ENCODE peak calls at places on chromosomes 4 and X, in eight cellular contexts. One of them, this sample, is unnamed.

GRCh38 chrX:110418857-110419249 is 60.2 kb downstream of the RTL9 start:
- DNase-seq in stomach: no peak
- DNase-seq in A549: no peak
- DNase-seq in HepG2: no peak
- DNase-seq in H1: no peak
- DNase-seq in upper lobe of left lung: peak; percentile 30
- DNase-seq in SK-N-SH: no peak
- DNase-seq in suprapubic skin: no peak
- DNase-seq in this sample: no peak

GRCh38 chr4:14749910-14750309 is 252.4 kb upstream of the CPEB2 start:
- DNase-seq in stomach: peak; percentile 60
- DNase-seq in A549: no peak
- DNase-seq in HepG2: no peak
- DNase-seq in H1: no peak
- DNase-seq in upper lobe of left lung: peak; percentile 56
- DNase-seq in SK-N-SH: peak; percentile 8
- DNase-seq in suprapubic skin: no peak
- DNase-seq in this sample: no peak

GRCh38 chr4:4386736-4387392 is at the start of gene NSG1:
- DNase-seq in stomach: no peak
- DNase-seq in A549: no peak
- DNase-seq in HepG2: no peak
- DNase-seq in H1: no peak
- DNase-seq in upper lobe of left lung: no peak
- DNase-seq in SK-N-SH: no peak
- DNase-seq in suprapubic skin: no peak
- DNase-seq in this sample: peak; percentile 76

GRCh38 chr4:186081202-186081807 is 12.3 kb downstream of the TLR3 start:
- DNase-seq in stomach: no peak
- DNase-seq in A549: no peak
- DNase-seq in HepG2: no peak
- DNase-seq in H1: no peak
- DNase-seq in upper lobe of left lung: no peak
- DNase-seq in SK-N-SH: no peak
- DNase-seq in suprapubic skin: no peak
- DNase-seq in this sample: no peak

GRCh38 chr4:134027931-134028330 is 173.7 kb downstream of the PABPC4L start:
- DNase-seq in stomach: no peak
- DNase-seq in A549: no peak
- DNase-seq in HepG2: no peak
- DNase-seq in H1: no peak
- DNase-seq in upper lobe of left lung: no peak
- DNase-seq in SK-N-SH: no peak
- DNase-seq in suprapubic skin: no peak
- DNase-seq in this sample: no peak

GRCh38 chrX:109920325-109920724 is 82.6 kb upstream of the TMEM164 start:
- DNase-seq in stomach: no peak
- DNase-seq in A549: no peak
- DNase-seq in HepG2: no peak
- DNase-seq in H1: no peak
- DNase-seq in upper lobe of left lung: no peak
- DNase-seq in SK-N-SH: peak; percentile 38
- DNase-seq in suprapubic skin: no peak
- DNase-seq in this sample: no peak

GRCh38 chrX:16785247-16786138 is 773 bp upstream of the TXLNG start:
- DNase-seq in stomach: peak; percentile 40
- DNase-seq in A549: no peak
- DNase-seq in HepG2: no peak
- DNase-seq in H1: no peak
- DNase-seq in upper lobe of left lung: peak; percentile 45
- DNase-seq in SK-N-SH: peak; percentile 27
- DNase-seq in suprapubic skin: no peak
- DNase-seq in this sample: peak; percentile 48

GRCh38 chrX:141668371-141668770 is 30.2 kb downstream of the SPANXD start:
- DNase-seq in stomach: no peak
- DNase-seq in A549: no peak
- DNase-seq in HepG2: no peak
- DNase-seq in H1: no peak
- DNase-seq in upper lobe of left lung: no peak
- DNase-seq in SK-N-SH: no peak
- DNase-seq in suprapubic skin: no peak
- DNase-seq in this sample: no peak

GRCh38 chr4:183327827-183328226 is 5.6 kb upstream of the CLDN24 start:
- DNase-seq in stomach: no peak
- DNase-seq in A549: no peak
- DNase-seq in HepG2: no peak
- DNase-seq in H1: no peak
- DNase-seq in upper lobe of left lung: no peak
- DNase-seq in SK-N-SH: no peak
- DNase-seq in suprapubic skin: no peak
- DNase-seq in this sample: no peak

GRCh38 chr4:3427134-3427476 is 14.7 kb upstream of the HGFAC start:
- DNase-seq in stomach: no peak
- DNase-seq in A549: no peak
- DNase-seq in HepG2: no peak
- DNase-seq in H1: no peak
- DNase-seq in upper lobe of left lung: no peak
- DNase-seq in SK-N-SH: no peak
- DNase-seq in suprapubic skin: no peak
- DNase-seq in this sample: no peak

GRCh38 chr4:86181585-86181984 is 178.3 kb downstream of the MAPK10 start:
- DNase-seq in stomach: no peak
- DNase-seq in A549: peak; percentile 2
- DNase-seq in HepG2: no peak
- DNase-seq in H1: no peak
- DNase-seq in upper lobe of left lung: no peak
- DNase-seq in SK-N-SH: no peak
- DNase-seq in suprapubic skin: no peak
- DNase-seq in this sample: no peak

GRCh38 chrX:72169008-72169728 is 12.4 kb upstream of the PIN4 start:
- DNase-seq in stomach: no peak
- DNase-seq in A549: no peak
- DNase-seq in HepG2: no peak
- DNase-seq in H1: no peak
- DNase-seq in upper lobe of left lung: no peak
- DNase-seq in SK-N-SH: no peak
- DNase-seq in suprapubic skin: no peak
- DNase-seq in this sample: no peak

GRCh38 chrX:119696251-119696890 is 3.4 kb upstream of the SEPTIN6 start:
- DNase-seq in stomach: no peak
- DNase-seq in A549: no peak
- DNase-seq in HepG2: no peak
- DNase-seq in H1: no peak
- DNase-seq in upper lobe of left lung: no peak
- DNase-seq in SK-N-SH: no peak
- DNase-seq in suprapubic skin: no peak
- DNase-seq in this sample: no peak

GRCh38 chr4:68342139-68342538 is 7.8 kb downstream of the YTHDC1 start:
- DNase-seq in stomach: no peak
- DNase-seq in A549: peak; percentile 8
- DNase-seq in HepG2: no peak
- DNase-seq in H1: no peak
- DNase-seq in upper lobe of left lung: no peak
- DNase-seq in SK-N-SH: no peak
- DNase-seq in suprapubic skin: no peak
- DNase-seq in this sample: no peak

GRCh38 chr4:30718021-30718888 is 1.9 kb upstream of the PCDH7 start:
- DNase-seq in stomach: peak; percentile 31
- DNase-seq in A549: peak; percentile 2
- DNase-seq in HepG2: no peak
- DNase-seq in H1: no peak
- DNase-seq in upper lobe of left lung: no peak
- DNase-seq in SK-N-SH: peak; percentile 46
- DNase-seq in suprapubic skin: no peak
- DNase-seq in this sample: peak; percentile 18

GRCh38 chr4:114040319-114041116 is 61.1 kb upstream of the ARSJ start:
- DNase-seq in stomach: no peak
- DNase-seq in A549: no peak
- DNase-seq in HepG2: no peak
- DNase-seq in H1: no peak
- DNase-seq in upper lobe of left lung: no peak
- DNase-seq in SK-N-SH: peak; percentile 12
- DNase-seq in suprapubic skin: no peak
- DNase-seq in this sample: no peak

GRCh38 chr4:16686195-16686594 is 212.2 kb downstream of the LDB2 start:
- DNase-seq in stomach: no peak
- DNase-seq in A549: no peak
- DNase-seq in HepG2: no peak
- DNase-seq in H1: no peak
- DNase-seq in upper lobe of left lung: no peak
- DNase-seq in SK-N-SH: no peak
- DNase-seq in suprapubic skin: no peak
- DNase-seq in this sample: no peak

GRCh38 chr4:104421576-104421975 is 73.1 kb downstream of the CXXC4 start:
- DNase-seq in stomach: no peak
- DNase-seq in A549: no peak
- DNase-seq in HepG2: no peak
- DNase-seq in H1: no peak
- DNase-seq in upper lobe of left lung: no peak
- DNase-seq in SK-N-SH: no peak
- DNase-seq in suprapubic skin: no peak
- DNase-seq in this sample: no peak

GRCh38 chr4:26281876-26282275 is 38.9 kb upstream of the RBPJ start:
- DNase-seq in stomach: no peak
- DNase-seq in A549: no peak
- DNase-seq in HepG2: no peak
- DNase-seq in H1: no peak
- DNase-seq in upper lobe of left lung: no peak
- DNase-seq in SK-N-SH: no peak
- DNase-seq in suprapubic skin: no peak
- DNase-seq in this sample: no peak

GRCh38 chr4:35934370-35934981 is 309.8 kb downstream of the ARAP2 start:
- DNase-seq in stomach: no peak
- DNase-seq in A549: no peak
- DNase-seq in HepG2: peak; percentile 7
- DNase-seq in H1: no peak
- DNase-seq in upper lobe of left lung: no peak
- DNase-seq in SK-N-SH: peak; percentile 3
- DNase-seq in suprapubic skin: no peak
- DNase-seq in this sample: no peak

GRCh38 chr4:122249357-122249756 is 97.2 kb downstream of the BLTP1 start:
- DNase-seq in stomach: no peak
- DNase-seq in A549: no peak
- DNase-seq in HepG2: peak; percentile 20
- DNase-seq in H1: no peak
- DNase-seq in upper lobe of left lung: no peak
- DNase-seq in SK-N-SH: no peak
- DNase-seq in suprapubic skin: no peak
- DNase-seq in this sample: no peak

GRCh38 chrX:13938766-13939530 is 90.7 kb downstream of the GEMIN8 start:
- DNase-seq in stomach: no peak
- DNase-seq in A549: no peak
- DNase-seq in HepG2: no peak
- DNase-seq in H1: no peak
- DNase-seq in upper lobe of left lung: no peak
- DNase-seq in SK-N-SH: no peak
- DNase-seq in suprapubic skin: no peak
- DNase-seq in this sample: no peak

GRCh38 chr4:151012376-151012775 is 2.7 kb downstream of the LRBA start:
- DNase-seq in stomach: no peak
- DNase-seq in A549: no peak
- DNase-seq in HepG2: no peak
- DNase-seq in H1: no peak
- DNase-seq in upper lobe of left lung: no peak
- DNase-seq in SK-N-SH: no peak
- DNase-seq in suprapubic skin: no peak
- DNase-seq in this sample: no peak

DNA sequence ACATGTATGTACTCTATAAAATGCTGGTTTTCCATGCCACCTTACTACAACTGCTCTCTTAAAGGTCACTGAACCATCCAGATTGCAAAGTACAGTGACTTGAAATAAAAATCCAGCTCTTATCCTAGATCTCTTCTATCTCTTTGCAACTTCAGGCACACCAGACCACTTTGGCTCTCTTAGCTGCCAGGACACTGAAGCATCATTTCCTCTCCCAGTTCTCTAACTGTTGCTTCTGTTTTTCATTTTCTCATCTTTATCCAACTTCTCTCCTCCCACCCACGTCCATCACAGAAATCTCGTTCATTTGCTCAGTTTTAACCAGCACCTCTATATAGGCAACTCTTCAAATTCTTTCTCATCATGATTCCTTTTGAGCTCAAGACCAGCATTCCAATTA is 74.3 kb downstream of the METTL14 start:
- DNase-seq in stomach: no peak
- DNase-seq in A549: no peak
- DNase-seq in HepG2: no peak
- DNase-seq in H1: no peak
- DNase-seq in upper lobe of left lung: no peak
- DNase-seq in SK-N-SH: no peak
- DNase-seq in suprapubic skin: no peak
- DNase-seq in this sample: no peak
- H3K4me1 ChIP-seq in stomach: peaks cover 88% of the 10 kb centered on the region
- H3K4me1 ChIP-seq in A549: no peaks in the 10 kb centered on the region
- H3K4me1 ChIP-seq in HepG2: peaks cover 48% of the 10 kb centered on the region
- H3K4me1 ChIP-seq in H1: no peaks in the 10 kb centered on the region
- H3K4me1 ChIP-seq in upper lobe of left lung: peaks cover 3% of the 10 kb centered on the region
- H3K4me1 ChIP-seq in SK-N-SH: peaks cover 62% of the 10 kb centered on the region
- H3K4me1 ChIP-seq in suprapubic skin: peaks cover 68% of the 10 kb centered on the region
- H3K4me1 ChIP-seq in this sample: peaks cover 13% of the 10 kb centered on the region

GRCh38 chr4:139144911-139145551 is 32.0 kb downstream of the ELF2 start:
- DNase-seq in stomach: peak; percentile 59
- DNase-seq in A549: no peak
- DNase-seq in HepG2: no peak
- DNase-seq in H1: no peak
- DNase-seq in upper lobe of left lung: peak; percentile 31
- DNase-seq in SK-N-SH: no peak
- DNase-seq in suprapubic skin: no peak
- DNase-seq in this sample: no peak
- H3K27ac ChIP-seq in stomach: no peak overlapping the region
- H3K27ac ChIP-seq in A549: no peak overlapping the region
- H3K27ac ChIP-seq in HepG2: no peak overlapping the region
- H3K27ac ChIP-seq in H1: peak overlapping the region; percentile 60
- H3K27ac ChIP-seq in upper lobe of left lung: no peak overlapping the region
- H3K27ac ChIP-seq in SK-N-SH: no peak overlapping the region
- H3K27ac ChIP-seq in suprapubic skin: no peak overlapping the region
- H3K27ac ChIP-seq in this sample: no peak overlapping the region

DNA sequence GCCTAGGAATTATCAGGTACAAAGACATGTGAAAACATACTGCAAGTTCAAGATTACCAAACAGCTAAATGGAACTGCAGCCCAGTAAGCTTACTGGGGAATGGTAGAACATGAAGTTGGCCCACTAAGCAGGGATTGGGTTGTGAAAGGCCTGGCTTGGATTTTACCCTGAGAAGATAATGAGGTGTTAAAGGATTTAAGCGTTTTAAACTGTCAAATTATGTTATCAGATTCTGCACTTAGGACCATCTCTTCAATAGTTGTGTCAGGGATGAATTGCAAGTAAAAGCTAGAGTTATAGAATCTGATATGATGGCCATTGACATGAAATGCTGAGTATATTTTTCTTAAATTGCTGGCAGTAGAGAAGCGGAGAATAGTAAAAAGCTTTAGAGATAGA is 225.7 kb downstream of the GRID2 start:
- DNase-seq in stomach: no peak
- DNase-seq in A549: no peak
- DNase-seq in HepG2: no peak
- DNase-seq in H1: no peak
- DNase-seq in upper lobe of left lung: no peak
- DNase-seq in SK-N-SH: no peak
- DNase-seq in suprapubic skin: no peak
- DNase-seq in this sample: no peak
- TF ChIP-seq EP300 in stomach: no peak
- TF ChIP-seq EP300 in A549: no peak
- TF ChIP-seq EP300 in HepG2: no peak
- TF ChIP-seq EP300 in H1: no peak
- TF ChIP-seq EP300 in upper lobe of left lung: no peak
- TF ChIP-seq EP300 in SK-N-SH: no peak
- TF ChIP-seq EP300 in suprapubic skin: no peak
- TF ChIP-seq EP300 in this sample: no peak

GRCh38 chrX:56857042-56857441 is 128.0 kb downstream of the NBDY start:
- DNase-seq in stomach: no peak
- DNase-seq in A549: no peak
- DNase-seq in HepG2: no peak
- DNase-seq in H1: no peak
- DNase-seq in upper lobe of left lung: no peak
- DNase-seq in SK-N-SH: no peak
- DNase-seq in suprapubic skin: no peak
- DNase-seq in this sample: no peak
- H3K4me1 ChIP-seq in stomach: no peaks in the 10 kb centered on the region
- H3K4me1 ChIP-seq in A549: no peaks in the 10 kb centered on the region
- H3K4me1 ChIP-seq in HepG2: no peaks in the 10 kb centered on the region
- H3K4me1 ChIP-seq in H1: no peaks in the 10 kb centered on the region
- H3K4me1 ChIP-seq in upper lobe of left lung: no peaks in the 10 kb centered on the region
- H3K4me1 ChIP-seq in SK-N-SH: no peaks in the 10 kb centered on the region
- H3K4me1 ChIP-seq in suprapubic skin: no peaks in the 10 kb centered on the region
- H3K4me1 ChIP-seq in this sample: no peaks in the 10 kb centered on the region